ENCODE peak calls at places on chromosomes 4 and X, in four cellular contexts. O is HepG2, R is K562, I is HCT116. D is an unnamed sample.
A peak's percentile ranks its signal among the peaks of the same experiment; 100 is the strongest.

GRCh38 chr4:112270643-112271484 is 14.8 kb downstream of the TIFA start:
- DNase-seq in O (no peak), R (no peak), I (no peak), D (peak; percentile 25)

GRCh38 chr4:127249066-127249766 is 383.5 kb upstream of the INTU start:
- DNase-seq in O (no peak), R (no peak), I (no peak), D (no peak)

GRCh38 chr4:38013461-38014366 is 53.5 kb downstream of the PTTG2 start:
- DNase-seq in O (no peak), R (no peak), I (peak; percentile 31), D (peak; percentile 10)

GRCh38 chr4:41734366-41734765 is 14.2 kb downstream of the PHOX2B start:
- DNase-seq in O (no peak), R (no peak), I (no peak), D (no peak)

GRCh38 chr4:7808752-7809151 is 130.9 kb downstream of the AFAP1 start:
- DNase-seq in O (no peak), R (no peak), I (no peak), D (no peak)

GRCh38 chr4:25100156-25100555 is 60.1 kb downstream of the SEPSECS start:
- DNase-seq in O (no peak), R (no peak), I (no peak), D (no peak)

GRCh38 chr4:160318567-160319220 is 1215.8 kb downstream of the RAPGEF2 start:
- DNase-seq in O (no peak), R (no peak), I (peak; percentile 35), D (no peak)

GRCh38 chrX:67700607-67701006 is 156.8 kb downstream of the AR start:
- DNase-seq in O (no peak), R (no peak), I (no peak), D (no peak)

GRCh38 chr4:148203056-148203898 is 238.9 kb downstream of the NR3C2 start:
- DNase-seq in O (no peak), R (no peak), I (no peak), D (no peak)

GRCh38 chr4:130026185-130026584 is 930.2 kb downstream of the C4orf33 start:
- DNase-seq in O (no peak), R (no peak), I (no peak), D (no peak)

GRCh38 chrX:97672138-97672537 is 788.4 kb downstream of the RPA4 start:
- DNase-seq in O (no peak), R (no peak), I (no peak), D (no peak)

GRCh38 chrX:37509349-37509748 is 62.1 kb upstream of the LANCL3 start:
- DNase-seq in O (no peak), R (no peak), I (no peak), D (no peak)

GRCh38 chr4:64670647-64671046 is 261.4 kb upstream of the TECRL start:
- DNase-seq in O (no peak), R (no peak), I (no peak), D (no peak)

GRCh38 chrX:109716431-109717028 is 16.5 kb downstream of the ACSL4 start:
- DNase-seq in O (no peak), R (no peak), I (no peak), D (no peak)

GRCh38 chr4:5033266-5033945 is 14.1 kb upstream of the CYTL1 start:
- DNase-seq in O (no peak), R (no peak), I (no peak), D (no peak)

GRCh38 chrX:132532955-132533354 is 44.1 kb upstream of the MBNL3 start:
- DNase-seq in O (peak; percentile 87), R (no peak), I (no peak), D (no peak)

GRCh38 chrX:13473666-13474516 is 95.5 kb upstream of the EGFL6 start:
- DNase-seq in O (no peak), R (no peak), I (no peak), D (no peak)

GRCh38 chrX:79078114-79078513 is 66.4 kb upstream of the GPR174 start:
- DNase-seq in O (no peak), R (no peak), I (no peak), D (no peak)

GRCh38 chr4:187937557-187937956 is 58.0 kb upstream of the ZFP42 start:
- DNase-seq in O (no peak), R (no peak), I (no peak), D (no peak)

GRCh38 chr4:107835409-107835808 is 10.7 kb downstream of the SGMS2 start:
- DNase-seq in O (no peak), R (no peak), I (no peak), D (no peak)

GRCh38 chr4:150139297-150139696 is 61.1 kb downstream of the DCLK2 start:
- DNase-seq in O (no peak), R (no peak), I (no peak), D (no peak)

GRCh38 chr4:70138751-70139150 is 15.3 kb upstream of the PRR27 start:
- DNase-seq in O (peak; percentile 2), R (no peak), I (no peak), D (no peak)

GRCh38 chrX:104668550-104668949 is 102.6 kb downstream of the IL1RAPL2 start:
- DNase-seq in O (no peak), R (no peak), I (no peak), D (no peak)

GRCh38 chr4:144903953-144904711 is 193.9 kb downstream of the ANAPC10 start:
- DNase-seq in O (no peak), R (no peak), I (peak; percentile 13), D (no peak)

GRCh38 chr4:3115637-3116300 is 41.3 kb downstream of the HTT start:
- DNase-seq in O (no peak), R (no peak), I (no peak), D (no peak)

GRCh38 chr4:184621518-184621917 is 27.7 kb downstream of the CASP3 start:
- DNase-seq in O (peak; percentile 48), R (no peak), I (no peak), D (no peak)

DNA sequence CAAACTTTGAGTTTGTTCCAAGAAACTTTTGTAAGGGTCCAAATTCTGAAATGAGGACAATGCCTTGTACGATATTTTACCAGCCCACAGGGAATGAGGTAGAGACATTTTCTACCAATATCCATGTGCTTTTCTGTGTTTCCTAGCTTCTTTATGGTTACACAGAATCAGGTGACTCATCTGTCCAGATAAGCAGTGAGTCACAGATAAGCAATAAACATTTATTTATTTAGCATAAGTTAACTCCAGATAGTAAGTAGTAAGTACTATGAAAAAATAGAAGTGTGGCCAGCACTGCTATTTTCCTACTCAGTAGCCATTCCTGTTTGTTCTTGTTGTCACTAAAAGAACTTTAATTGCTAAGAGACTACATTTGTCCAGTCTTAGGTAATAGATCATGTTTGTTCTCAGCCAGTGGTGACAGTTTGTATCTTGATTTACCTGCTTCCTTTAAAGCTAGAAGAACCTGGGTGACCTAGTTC is 7.4 kb downstream of the AFF1 start:
- DNase-seq in O (peak; percentile 62), R (peak; percentile 55), I (no peak), D (no peak)
- H3K4me1 ChIP-seq in O (peaks cover 92% of the 10 kb centered on the region), R (peaks cover 16% of the 10 kb centered on the region), I (peaks cover 38% of the 10 kb centered on the region), D (peaks cover 14% of the 10 kb centered on the region)

GRCh38 chr4:143273170-143273917 is 63.3 kb upstream of the GAB1 start:
- DNase-seq in O (no peak), R (no peak), I (no peak), D (no peak)
- TF ChIP-seq TCF7L2 in O (no peak), R (no peak), I (no peak), D (no peak)

DNA sequence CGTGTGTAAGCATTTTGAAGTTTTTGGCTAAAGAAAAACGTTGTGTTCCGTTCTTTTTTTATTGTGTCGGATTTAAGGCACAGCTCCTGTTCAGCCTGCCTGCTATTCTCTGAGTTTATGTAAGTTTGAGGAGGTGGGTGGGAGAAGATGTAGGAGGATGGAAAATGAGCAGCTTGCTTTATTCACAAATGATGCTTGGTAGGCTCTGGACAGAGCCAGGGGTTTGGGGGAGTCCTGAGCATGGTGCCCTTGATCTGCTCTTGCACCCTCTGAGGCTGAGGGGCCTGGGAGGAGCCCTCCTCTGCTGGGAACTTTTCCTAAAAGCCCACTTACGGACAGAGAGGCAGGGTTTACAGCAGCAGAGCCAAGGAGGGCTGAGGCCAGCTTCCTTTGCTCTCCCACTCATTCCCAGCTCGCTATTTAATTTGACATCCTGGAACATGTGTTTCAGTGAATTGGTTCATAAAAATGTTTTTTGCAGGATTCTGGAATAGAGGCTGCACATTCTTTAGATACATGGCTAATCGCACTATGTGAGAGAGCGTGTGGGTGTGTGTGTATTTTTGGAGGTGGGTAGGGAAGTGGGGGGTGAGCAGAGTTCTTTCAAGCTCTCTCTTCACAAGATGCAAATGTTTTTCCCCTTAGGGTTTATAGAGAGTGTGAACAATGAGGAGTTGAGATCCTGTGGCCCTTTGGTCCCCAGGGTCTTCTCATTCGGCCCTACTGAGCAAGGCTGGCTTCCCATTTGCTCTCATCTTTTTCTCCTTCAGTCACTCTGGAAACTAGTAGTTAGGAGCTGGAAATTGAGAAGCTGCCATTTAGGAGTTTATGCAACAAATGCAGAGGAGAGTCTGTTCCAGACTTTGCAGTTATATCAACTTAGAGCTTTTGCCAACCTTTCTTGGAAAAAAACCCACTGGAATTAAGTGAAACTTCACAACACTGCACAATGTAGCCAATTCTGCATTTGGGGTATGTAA is 32.1 kb downstream of the TMEM131L start:
- DNase-seq in O (no peak), R (no peak), I (no peak), D (no peak)
- H3K4me1 ChIP-seq in O (peaks cover 8% of the 10 kb centered on the region), R (peaks cover 12% of the 10 kb centered on the region), I (peaks cover 42% of the 10 kb centered on the region), D (no peaks in the 10 kb centered on the region)

GRCh38 chr4:159175165-159175988 is 72.5 kb downstream of the RAPGEF2 start:
- DNase-seq in O (peak; percentile 77), R (peak; percentile 68), I (peak; percentile 80), D (peak; percentile 74)
- TF ChIP-seq TCF7L2 in O (no peak), R (no peak), I (no peak), D (no peak)